ENCODE peak calls at places on chromosomes 7 and 10, in ten cellular contexts. O, F, S, A, J, H, E, P, N and W are unnamed samples.

GRCh38 chr7:155011081-155011480 is 8.2 kb upstream of the PAXIP1 start:
- DNase-seq in O (no peak), F (no peak), S (no peak), A (no peak), J (no peak), H (no peak), E (no peak), P (no peak), N (no peak), W (no peak)

GRCh38 chr10:3099291-3100092 is 32.1 kb downstream of the PFKP start:
- DNase-seq in O (no peak), F (no peak), S (peak; percentile 85), A (no peak), J (no peak), H (no peak), E (peak; percentile 37), P (no peak), N (no peak), W (no peak)

GRCh38 chr10:80501913-80502521 is 35.7 kb upstream of the SH2D4B start:
- DNase-seq in O (no peak), F (no peak), S (no peak), A (no peak), J (no peak), H (no peak), E (no peak), P (no peak), N (no peak), W (no peak)

GRCh38 chr7:37208528-37208927 is 240.1 kb downstream of the ELMO1 start:
- DNase-seq in O (no peak), F (peak; percentile 77), S (peak; percentile 62), A (peak; percentile 84), J (no peak), H (peak; percentile 81), E (no peak), P (peak; percentile 56), N (peak; percentile 44), W (peak; percentile 60)

GRCh38 chr7:47046949-47047348 is 535.0 kb downstream of the TNS3 start:
- DNase-seq in O (no peak), F (no peak), S (no peak), A (no peak), J (no peak), H (no peak), E (peak; percentile 83), P (no peak), N (peak; percentile 32), W (no peak)

GRCh38 chr7:43590862-43591550 is 8.1 kb downstream of the STK17A start:
- DNase-seq in O (no peak), F (no peak), S (no peak), A (no peak), J (no peak), H (no peak), E (no peak), P (no peak), N (no peak), W (no peak)

GRCh38 chr10:110992011-110992800 is 72.8 kb downstream of the SHOC2 start:
- DNase-seq in O (no peak), F (no peak), S (peak; percentile 44), A (no peak), J (no peak), H (no peak), E (no peak), P (no peak), N (no peak), W (no peak)

GRCh38 chr10:50416181-50416824 is 165.0 kb upstream of the ASAH2 start:
- DNase-seq in O (no peak), F (no peak), S (peak; percentile 24), A (no peak), J (no peak), H (no peak), E (no peak), P (no peak), N (no peak), W (no peak)

GRCh38 chr10:23530079-23530478 is 91.2 kb downstream of the OTUD1 start:
- DNase-seq in O (no peak), F (no peak), S (peak; percentile 31), A (no peak), J (no peak), H (no peak), E (no peak), P (no peak), N (no peak), W (no peak)

GRCh38 chr7:96452146-96452545 is 130.2 kb upstream of the SLC25A13 start:
- DNase-seq in O (no peak), F (no peak), S (no peak), A (no peak), J (no peak), H (no peak), E (no peak), P (no peak), N (no peak), W (no peak)

GRCh38 chr10:117736655-117737054 is 194.1 kb downstream of the EMX2 start:
- DNase-seq in O (no peak), F (no peak), S (no peak), A (no peak), J (no peak), H (no peak), E (peak; percentile 92), P (no peak), N (no peak), W (no peak)

GRCh38 chr10:88195841-88196240 is 332.4 kb downstream of the PTEN start:
- DNase-seq in O (no peak), F (no peak), S (no peak), A (no peak), J (no peak), H (no peak), E (no peak), P (no peak), N (no peak), W (no peak)

GRCh38 chr10:88196298-88196697 is 332.9 kb downstream of the PTEN start:
- DNase-seq in O (no peak), F (no peak), S (no peak), A (no peak), J (no peak), H (no peak), E (no peak), P (no peak), N (no peak), W (no peak)

GRCh38 chr10:88194961-88195367 is 331.5 kb downstream of the PTEN start:
- DNase-seq in O (no peak), F (no peak), S (peak; percentile 41), A (no peak), J (no peak), H (no peak), E (no peak), P (no peak), N (no peak), W (no peak)

GRCh38 chr10:88200637-88201036 is 337.2 kb downstream of the PTEN start:
- DNase-seq in O (no peak), F (no peak), S (no peak), A (no peak), J (no peak), H (no peak), E (no peak), P (no peak), N (no peak), W (no peak)

DNA sequence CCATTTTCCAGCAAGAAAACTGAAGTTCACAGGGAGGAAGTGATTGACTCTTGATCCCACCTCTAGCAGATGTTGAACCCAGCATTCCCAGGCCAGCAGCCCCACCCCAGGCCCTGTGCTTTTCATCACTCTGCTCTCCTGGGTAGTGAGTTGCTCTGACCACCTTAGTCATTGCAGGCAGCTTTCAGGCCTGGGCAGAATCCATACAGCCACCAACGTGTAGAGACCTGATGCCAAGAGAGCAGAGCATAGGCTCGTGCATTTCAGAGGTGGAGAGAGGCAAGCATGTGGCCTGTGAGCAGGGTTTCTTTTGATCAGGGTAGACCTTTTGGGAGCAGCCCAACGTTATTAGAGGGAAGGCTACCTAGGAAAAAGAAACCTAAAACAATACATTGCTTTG is 334.6 kb downstream of the PTEN start:
- DNase-seq in O (no peak), F (no peak), S (no peak), A (no peak), J (no peak), H (no peak), E (no peak), P (no peak), N (no peak), W (no peak)
- H3K4me1 ChIP-seq in O (no peaks in the 10 kb centered on the region), F (no peaks in the 10 kb centered on the region), S (peaks cover 2% of the 10 kb centered on the region), A (no peaks in the 10 kb centered on the region), J (no peaks in the 10 kb centered on the region), H (peaks cover 6% of the 10 kb centered on the region), E (no peaks in the 10 kb centered on the region), P (no peaks in the 10 kb centered on the region), N (no peaks in the 10 kb centered on the region), W (no peaks in the 10 kb centered on the region)

DNA sequence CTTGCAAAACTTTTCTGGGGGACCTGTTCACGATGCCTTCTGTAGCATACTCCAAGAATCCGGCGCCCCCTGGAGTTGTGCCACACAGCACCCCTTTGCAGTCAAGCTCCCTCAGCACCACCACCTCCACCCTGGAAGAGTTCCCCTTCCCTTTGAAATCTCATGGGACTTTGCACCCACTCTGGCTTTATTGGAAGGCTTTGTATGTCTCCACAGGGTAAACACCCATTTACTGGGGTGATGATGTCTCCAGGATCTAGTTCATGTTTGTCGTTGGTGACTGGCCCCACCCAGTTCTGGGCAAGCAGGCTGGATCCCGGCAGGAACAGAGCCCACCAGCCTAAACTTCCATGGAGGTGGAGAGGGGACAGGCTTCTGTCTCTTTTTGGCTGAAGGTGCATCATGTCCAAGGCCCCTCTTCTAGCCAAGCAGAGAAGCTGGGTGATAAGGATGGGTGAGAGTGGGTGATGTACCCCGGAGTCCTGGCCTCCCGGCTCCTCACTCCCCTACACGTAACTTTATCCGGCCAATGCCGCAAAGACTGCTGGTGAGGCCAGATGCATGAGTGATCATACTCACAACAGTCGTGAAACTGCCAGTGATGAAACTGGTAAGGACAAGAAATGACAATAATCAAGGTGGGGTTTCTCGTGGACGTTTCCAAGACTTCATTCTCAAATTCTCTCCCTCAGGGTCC is 727 bp upstream of the CLDN4 start:
- DNase-seq in O (no peak), F (no peak), S (no peak), A (no peak), J (peak; percentile 85), H (no peak), E (no peak), P (no peak), N (no peak), W (peak; percentile 88)
- TF ChIP-seq CTCF in O (no peak), F (no peak), S (no peak), A (no peak), J (no peak), H (no peak), E (no peak), P (no peak), N (no peak), W (no peak)

GRCh38 chr7:30312186-30312585 is 27.8 kb downstream of the ZNRF2 start:
- DNase-seq in O (no peak), F (no peak), S (no peak), A (no peak), J (no peak), H (no peak), E (no peak), P (no peak), N (no peak), W (no peak)
- H3K4me1 ChIP-seq in O (peaks cover 7% of the 10 kb centered on the region), F (no peaks in the 10 kb centered on the region), S (no peaks in the 10 kb centered on the region), A (no peaks in the 10 kb centered on the region), J (peaks cover 6% of the 10 kb centered on the region), H (peaks cover 7% of the 10 kb centered on the region), E (no peaks in the 10 kb centered on the region), P (peaks cover 6% of the 10 kb centered on the region), N (peaks cover 2% of the 10 kb centered on the region), W (no peaks in the 10 kb centered on the region)

DNA sequence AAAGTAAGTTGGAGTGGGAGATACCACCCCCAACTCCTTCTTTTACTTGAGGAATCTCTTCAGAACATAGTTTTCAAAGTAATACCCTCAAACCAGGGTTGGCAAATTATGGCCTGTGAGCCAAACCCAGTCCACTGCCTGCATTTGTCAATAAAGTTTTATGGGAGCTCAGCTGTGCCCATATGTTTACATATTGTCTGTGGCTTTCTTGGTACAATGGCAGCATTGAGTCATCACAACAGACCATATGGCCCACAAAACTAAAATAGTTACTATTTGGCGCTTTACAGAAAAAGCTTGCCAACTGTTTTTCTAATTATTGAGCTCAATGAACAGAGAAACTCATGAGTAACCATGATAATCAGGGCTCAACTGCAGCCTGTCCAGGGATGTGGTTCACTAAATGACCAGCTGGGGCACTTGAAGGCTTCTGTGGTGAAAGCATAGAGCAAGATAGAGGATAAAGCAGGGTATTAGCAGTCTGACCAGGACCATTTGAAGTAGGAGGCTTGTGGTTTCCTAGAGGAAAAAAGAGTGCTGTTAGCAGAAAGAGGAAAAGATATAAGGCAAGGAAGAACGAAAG is 196.0 kb upstream of the GRB10 start:
- DNase-seq in O (no peak), F (no peak), S (no peak), A (no peak), J (no peak), H (no peak), E (no peak), P (no peak), N (no peak), W (no peak)
- TF ChIP-seq CTCF in O (no peak), F (no peak), S (no peak), A (no peak), J (no peak), H (no peak), E (no peak), P (no peak), N (peak; percentile 50), W (no peak)